ENCODE peak calls at places on chromosomes 5 and 9, in ten cellular contexts. I is CD8-positive, alpha-beta memory T cell; R is right cardiac atrium; H is GM23248; S is uterus; W is brain microvascular endothelial cell; D is CD8-positive, alpha-beta T cell; Q is tibial nerve; X is lung; B is fibroblast of lung. O is an unnamed sample.

GRCh38 chr5:53423724-53424123 is 56.7 kb upstream of the FST start:
- DNase-seq in I (no peak), R (no peak), H (peak; percentile 62), S (no peak), W (no peak), D (no peak), Q (no peak), X (no peak), B (peak; percentile 55), O (no peak)

GRCh38 chr9:77014597-77015263 is 4.7 kb upstream of the FOXB2 start:
- DNase-seq in I (no peak), R (no peak), H (peak; percentile 26), S (no peak), W (no peak), D (no peak), Q (no peak), X (no peak), B (no peak), O (no peak)

GRCh38 chr5:76546497-76547102 is 76.6 kb downstream of the F2RL2 start:
- DNase-seq in I (no peak), R (no peak), H (no peak), S (no peak), W (no peak), D (no peak), Q (no peak), X (no peak), B (no peak), O (no peak)

GRCh38 chr5:5145651-5146529 is 5.8 kb downstream of the ADAMTS16 start:
- DNase-seq in I (no peak), R (no peak), H (peak; percentile 84), S (no peak), W (peak; percentile 91), D (no peak), Q (no peak), X (no peak), B (peak; percentile 96), O (no peak)

GRCh38 chr9:114366334-114367128 is 21.3 kb downstream of the AKNA start:
- DNase-seq in I (peak; percentile 75), R (no peak), H (peak; percentile 84), S (no peak), W (peak; percentile 73), D (no peak), Q (no peak), X (no peak), B (peak; percentile 92), O (no peak)

GRCh38 chr5:130282044-130282443 is 377.8 kb downstream of the CHSY3 start:
- DNase-seq in I (no peak), R (peak; percentile 9), H (peak; percentile 1), S (no peak), W (peak; percentile 39), D (no peak), Q (no peak), X (no peak), B (peak; percentile 84), O (no peak)

GRCh38 chr5:87733918-87734317 is 321.2 kb upstream of the CCNH start:
- DNase-seq in I (no peak), R (no peak), H (no peak), S (no peak), W (no peak), D (no peak), Q (no peak), X (no peak), B (no peak), O (no peak)

GRCh38 chr9:136808075-136808780 is 480 bp downstream of the RABL6 start:
- DNase-seq in I (peak; percentile 63), R (peak; percentile 81), H (peak; percentile 57), S (no peak), W (no peak), D (peak; percentile 54), Q (no peak), X (no peak), B (no peak), O (no peak)

GRCh38 chr5:94850960-94851359 is 232.5 kb downstream of the SLF1 start:
- DNase-seq in I (no peak), R (no peak), H (no peak), S (no peak), W (no peak), D (no peak), Q (no peak), X (no peak), B (no peak), O (no peak)

GRCh38 chr5:93022770-93023169 is 558.2 kb downstream of the NR2F1-AS1 start:
- DNase-seq in I (no peak), R (no peak), H (no peak), S (no peak), W (no peak), D (no peak), Q (no peak), X (no peak), B (peak; percentile 40), O (no peak)

GRCh38 chr9:84697494-84698114 is 28.1 kb downstream of the NTRK2 start:
- DNase-seq in I (no peak), R (peak; percentile 90), H (peak; percentile 68), S (peak; percentile 54), W (peak; percentile 64), D (peak; percentile 12), Q (peak; percentile 59), X (peak; percentile 56), B (peak; percentile 47), O (no peak)

GRCh38 chr5:2756764-2757163 is 5.3 kb upstream of the IRX2 start:
- DNase-seq in I (no peak), R (no peak), H (peak; percentile 76), S (no peak), W (no peak), D (no peak), Q (no peak), X (no peak), B (no peak), O (no peak)

GRCh38 chr9:29332789-29333188 is 1759.5 kb upstream of the C9orf72 start:
- DNase-seq in I (no peak), R (no peak), H (peak; percentile 0), S (no peak), W (peak; percentile 53), D (no peak), Q (no peak), X (no peak), B (peak; percentile 61), O (peak; percentile 27)

DNA sequence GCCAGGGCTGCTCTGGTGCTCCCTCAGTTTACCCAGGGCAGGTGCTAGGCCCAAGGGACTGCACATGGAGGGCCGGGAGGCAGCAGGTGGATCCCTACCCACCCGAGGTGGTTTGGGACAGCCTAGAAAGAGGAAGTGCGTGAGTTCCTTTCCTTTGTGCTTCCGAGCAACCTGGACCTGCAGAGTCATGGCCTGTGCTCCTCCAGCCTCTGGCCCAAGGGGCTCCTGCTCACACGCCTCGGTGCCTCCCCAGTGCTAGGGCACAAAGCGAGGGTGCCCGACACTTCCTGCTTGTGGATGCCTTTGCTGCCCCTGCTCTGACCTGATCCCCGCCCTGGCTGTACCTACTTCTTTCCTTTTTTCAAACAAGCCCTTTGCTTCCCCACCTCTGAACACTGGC is 79.3 kb downstream of the RXRA start:
- DNase-seq in I (no peak), R (peak; percentile 70), H (no peak), S (no peak), W (no peak), D (no peak), Q (no peak), X (no peak), B (no peak), O (no peak)
- H3K27ac ChIP-seq in I (no peak overlapping the region), R (no peak overlapping the region), H (peak overlapping the region; percentile 98), S (peak overlapping the region; percentile 51), W (no peak overlapping the region), D (no peak overlapping the region), Q (peak overlapping the region; percentile 71), X (no peak overlapping the region), B (no peak overlapping the region), O (no peak overlapping the region)

GRCh38 chr5:62576570-62577172 is 1.9 kb upstream of the LRRC70 start:
- DNase-seq in I (no peak), R (no peak), H (no peak), S (no peak), W (no peak), D (no peak), Q (no peak), X (no peak), B (peak; percentile 2), O (no peak)
- H3K27ac ChIP-seq in I (no peak overlapping the region), R (no peak overlapping the region), H (no peak overlapping the region), S (no peak overlapping the region), W (no peak overlapping the region), D (no peak overlapping the region), Q (no peak overlapping the region), X (no peak overlapping the region), B (no peak overlapping the region), O (no peak overlapping the region)

DNA sequence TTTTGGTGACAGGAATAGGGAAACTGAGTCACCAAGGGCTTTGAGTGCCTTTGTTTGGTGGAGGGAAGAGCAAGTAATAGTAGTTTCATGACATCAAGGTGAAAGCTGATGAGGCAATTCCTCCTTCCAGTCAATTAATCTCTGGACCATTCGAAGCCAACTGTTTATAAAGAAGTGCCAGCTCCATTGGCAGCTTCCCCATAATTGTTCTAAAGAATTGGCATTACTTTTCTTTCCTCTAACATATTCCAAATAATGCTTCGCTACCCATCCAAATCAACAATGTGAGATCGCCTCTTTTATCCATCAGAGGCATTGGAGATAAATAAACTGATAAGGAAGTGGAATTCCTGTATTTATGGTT is 132.4 kb downstream of the NPR3 start:
- DNase-seq in I (no peak), R (no peak), H (no peak), S (no peak), W (no peak), D (no peak), Q (no peak), X (no peak), B (no peak), O (no peak)
- H3K27ac ChIP-seq in I (no peak overlapping the region), R (no peak overlapping the region), H (no peak overlapping the region), S (no peak overlapping the region), W (no peak overlapping the region), D (no peak overlapping the region), Q (peak overlapping the region; percentile 34), X (no peak overlapping the region), B (no peak overlapping the region), O (peak overlapping the region; percentile 40)

GRCh38 chr5:6948562-6948961 is 235.3 kb downstream of the TENT4A start:
- DNase-seq in I (no peak), R (no peak), H (no peak), S (no peak), W (no peak), D (no peak), Q (no peak), X (no peak), B (no peak), O (no peak)

GRCh38 chr5:6950872-6951271 is 237.6 kb downstream of the TENT4A start:
- DNase-seq in I (no peak), R (no peak), H (no peak), S (no peak), W (no peak), D (no peak), Q (no peak), X (no peak), B (no peak), O (no peak)

GRCh38 chr5:6949230-6949629 is 236.0 kb downstream of the TENT4A start:
- DNase-seq in I (no peak), R (no peak), H (no peak), S (no peak), W (no peak), D (no peak), Q (no peak), X (no peak), B (no peak), O (no peak)

DNA sequence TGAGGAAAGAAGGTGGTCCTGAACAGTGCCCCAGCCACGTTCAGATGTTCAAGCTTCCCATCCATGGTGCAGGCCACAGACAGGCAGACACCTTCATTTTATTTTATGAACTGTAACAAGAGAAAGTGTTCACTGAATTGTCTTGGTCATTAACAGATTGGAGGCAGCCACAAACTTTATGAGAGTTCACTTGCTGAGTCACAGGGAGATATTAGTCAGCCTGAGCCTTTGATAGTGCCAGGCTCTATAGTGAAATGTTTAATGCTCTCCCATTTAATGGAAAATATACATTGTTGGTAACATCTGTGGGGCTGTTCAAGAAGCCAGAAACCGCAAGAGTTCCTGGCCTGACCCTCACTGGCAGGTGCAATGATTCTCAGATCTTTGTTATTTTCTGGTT is 237.0 kb downstream of the TENT4A start:
- DNase-seq in I (no peak), R (no peak), H (peak; percentile 48), S (no peak), W (no peak), D (no peak), Q (no peak), X (no peak), B (no peak), O (no peak)
- H3K27ac ChIP-seq in I (no peak overlapping the region), R (no peak overlapping the region), H (no peak overlapping the region), S (no peak overlapping the region), W (no peak overlapping the region), D (no peak overlapping the region), Q (no peak overlapping the region), X (no peak overlapping the region), B (no peak overlapping the region), O (no peak overlapping the region)